ENCODE peak calls at places on chromosomes 11 and 22, in six cellular contexts. V is WTC11, D is A549, R is endothelial cell of umbilical vein, N is K562, B is H1. E is an unnamed sample.

GRCh38 chr11:74984070-74984469 is 4.7 kb upstream of the NEU3 start:
- DNase-seq in R (no peak), B (no peak), N (no peak), D (no peak), V (no peak), E (peak)

GRCh38 chr11:86196924-86197323 is 47.6 kb upstream of the EED start:
- DNase-seq in B (no peak), R (no peak), N (no peak), D (no peak), V (no peak), E (no peak)

GRCh38 chr22:31923166-31923565 is 21.2 kb upstream of the YWHAH start:
- DNase-seq in R (peak), N (no peak), D (no peak), B (no peak), V (no peak), E (no peak)

GRCh38 chr11:101176381-101176780 is 46.8 kb upstream of the PGR start:
- DNase-seq in B (no peak), R (no peak), V (no peak), N (no peak), D (no peak), E (no peak)

GRCh38 chr11:104841185-104841584 is 57.1 kb downstream of the CASP12 start:
- DNase-seq in V (no peak), N (no peak), D (no peak), B (no peak), R (peak), E (no peak)

GRCh38 chr11:34637303-34637702 is 16.4 kb downstream of the EHF start:
- DNase-seq in B (no peak), R (no peak), V (no peak), N (no peak), D (no peak), E (no peak)

GRCh38 chr11:75225794-75226193 is 14.8 kb upstream of the TPBGL start:
- DNase-seq in R (no peak), B (no peak), D (no peak), N (no peak), V (no peak), E (no peak)

GRCh38 chr11:64447717-64448598 is 89.0 kb downstream of the RPS6KA4 start:
- DNase-seq in N (no peak), R (no peak), D (no peak), V (no peak), B (no peak), E (no peak)

GRCh38 chr11:113184498-113184897 is 129.9 kb upstream of the TTC12 start:
- DNase-seq in V (no peak), D (peak), N (no peak), B (no peak), R (no peak), E (peak)

GRCh38 chr11:108632041-108632440 is 32.8 kb upstream of the DDX10 start:
- DNase-seq in N (no peak), V (no peak), D (no peak), R (no peak), B (no peak), E (no peak)

GRCh38 chr11:27370374-27370773 is 7.4 kb upstream of the CCDC34 start:
- DNase-seq in V (no peak), D (no peak), R (no peak), N (peak), B (no peak), E (no peak)

GRCh38 chr22:24189249-24190158 is 8.2 kb downstream of the SUSD2 start:
- DNase-seq in D (peak), R (peak), V (peak), B (peak), N (peak), E (peak)

GRCh38 chr11:36454991-36455611 is 55.0 kb downstream of the TRAF6 start:
- DNase-seq in D (no peak), B (no peak), R (no peak), N (no peak), V (peak), E (no peak)

GRCh38 chr22:43213066-43213465 is 26.1 kb upstream of the TTLL12 start:
- DNase-seq in D (no peak), V (peak), B (no peak), R (no peak), N (peak), E (no peak)

GRCh38 chr22:20741634-20742581 is 32.0 kb upstream of the SERPIND1 start:
- DNase-seq in R (peak), B (no peak), D (peak), N (peak), V (peak), E (peak)

GRCh38 chr22:26579331-26579886 is 10.5 kb downstream of the TPST2 start:
- DNase-seq in B (no peak), R (no peak), D (no peak), V (no peak), N (no peak), E (no peak)

GRCh38 chr22:50169181-50169759 is 1.3 kb upstream of the PANX2 start:
- DNase-seq in B (no peak), V (no peak), D (no peak), R (no peak), N (no peak), E (no peak)

DNA sequence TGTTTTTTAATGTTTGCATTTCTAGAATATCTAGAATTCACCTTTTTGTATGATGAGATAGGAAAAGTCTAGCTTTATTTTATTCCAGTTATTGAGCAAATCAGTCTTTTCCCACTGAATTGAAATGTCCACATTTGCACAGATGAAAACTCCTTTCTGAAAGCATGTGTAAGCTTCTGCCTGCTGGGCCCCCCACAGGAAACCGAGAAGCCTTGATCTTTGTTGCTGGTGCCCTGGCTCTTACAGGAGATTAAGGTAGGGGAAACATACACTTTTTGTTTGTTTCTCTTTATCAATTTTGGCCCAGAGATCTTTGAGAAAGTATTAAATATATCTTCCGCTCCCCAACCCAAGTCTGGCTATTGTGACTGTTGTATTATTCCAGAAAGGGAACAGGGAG is 87.2 kb upstream of the GNAZ start:
- DNase-seq in V (no peak), D (no peak), R (no peak), B (no peak), N (no peak), E (no peak)
- TF ChIP-seq JUN in V (no peak), D (no peak), R (no peak), B (no peak), N (no peak), E (no peak)

GRCh38 chr11:126140106-126140931 is 71.1 kb downstream of the RPUSD4 start:
- DNase-seq in B (no peak), V (no peak), N (no peak), R (no peak), D (no peak), E (no peak)
- TF ChIP-seq JUN in B (no peak), V (no peak), N (no peak), R (no peak), D (no peak), E (no peak)

GRCh38 chr22:30649430-30650007 is 13.9 kb downstream of the SLC35E4 start:
- DNase-seq in V (no peak), N (peak), B (no peak), R (peak), D (no peak), E (no peak)

GRCh38 chr22:30648825-30649224 is 13.2 kb downstream of the SLC35E4 start:
- DNase-seq in R (no peak), D (no peak), N (no peak), V (no peak), B (no peak), E (no peak)

GRCh38 chr22:30654361-30654760 is 13.3 kb downstream of the DUSP18 start:
- DNase-seq in B (no peak), V (no peak), R (no peak), N (no peak), D (no peak), E (no peak)

GRCh38 chr22:30647536-30647935 is 12.0 kb downstream of the SLC35E4 start:
- DNase-seq in B (no peak), R (no peak), V (no peak), D (no peak), N (no peak), E (no peak)

DNA sequence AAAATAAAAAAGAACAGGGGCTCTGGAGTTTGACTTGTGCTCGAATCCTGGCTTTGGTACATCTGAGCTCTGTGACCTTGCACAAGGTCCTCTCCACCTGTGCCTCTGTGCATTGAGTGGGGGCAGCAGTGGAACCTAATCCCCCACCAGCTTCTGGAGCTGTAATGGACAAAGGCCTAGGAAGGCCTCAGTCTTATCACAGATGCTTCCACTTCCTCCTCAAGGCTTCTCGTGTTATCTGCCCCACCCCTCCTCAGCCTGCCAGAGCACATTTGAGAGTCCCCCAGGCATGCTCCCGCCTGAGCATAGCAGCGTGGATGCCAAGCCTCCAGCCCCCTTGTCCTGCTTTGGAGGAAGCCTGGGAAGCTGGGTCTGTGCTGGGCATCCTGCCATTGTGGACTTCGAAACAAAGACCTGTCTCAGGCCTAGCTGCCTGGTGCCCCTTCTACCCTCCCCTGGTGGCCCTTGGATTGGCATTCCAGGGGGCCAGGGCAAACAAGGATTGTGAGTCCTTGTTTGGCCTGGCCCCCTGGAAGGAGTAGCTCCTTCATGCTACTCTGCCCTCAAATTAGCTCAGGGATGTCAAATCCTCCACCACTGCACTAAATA is 15.0 kb downstream of the SLC35E4 start:
- DNase-seq in N (no peak), D (no peak), V (no peak), R (peak), B (no peak), E (no peak)
- TF ChIP-seq JUN in N (no peak), D (no peak), V (no peak), R (no peak), B (no peak), E (no peak)

DNA sequence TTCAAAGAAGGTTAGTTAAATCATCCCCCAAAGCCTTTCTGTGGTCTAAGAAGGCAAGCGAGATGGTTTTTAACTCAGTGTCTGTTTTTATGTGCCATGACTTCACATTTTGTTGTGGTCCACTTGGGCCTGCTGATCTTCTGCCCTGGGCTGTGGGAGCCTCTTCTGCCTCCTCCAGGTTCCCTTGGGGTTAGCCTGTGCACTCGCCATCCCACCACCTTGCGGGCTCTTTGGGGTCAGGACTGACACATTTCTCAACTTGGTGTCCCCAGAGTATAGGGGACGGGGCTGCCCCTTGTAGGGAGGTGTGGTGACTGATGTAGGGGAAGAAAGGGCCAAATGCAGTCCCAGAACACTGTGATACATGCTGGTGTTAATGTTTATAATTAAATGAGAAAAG is 207.0 kb downstream of the TBC1D22A start:
- DNase-seq in D (no peak), V (no peak), R (no peak), B (no peak), N (no peak), E (no peak)
- TF ChIP-seq JUN in D (no peak), V (no peak), R (no peak), B (no peak), N (no peak), E (no peak)

E was measured in HepG2.